ENCODE peak calls at places on chromosome 4, in nine cellular contexts. I is lower lobe of right lung; N is testis; Q is neural progenitor cell; P is A549; G is colonic mucosa; E is effector memory CD4-positive, alpha-beta T cell; S is mucosa of descending colon; A is mesendoderm. C is an unnamed sample. For H3K4me1, the result is how much of the 10 kb centered on the place peaks cover.

GRCh38 chr4:166169111-166169510 is 296.1 kb downstream of the TLL1 start:
- DNase-seq in I (no peak), N (no peak), Q (peak), P (peak), G (no peak), E (no peak), S (no peak), A (peak), C (no peak)

GRCh38 chr4:99803702-99804101 is 12.9 kb upstream of the DAPP1 start:
- DNase-seq in I (no peak), N (no peak), Q (no peak), P (no peak), G (no peak), E (no peak), S (no peak), A (no peak), C (no peak)

GRCh38 chr4:125833-126232 is 1.5 kb downstream of the ZNF718 start:
- DNase-seq in I (no peak), N (peak), Q (peak), P (no peak), G (no peak), E (no peak), S (no peak), A (peak), C (no peak)

GRCh38 chr4:104490096-104490769 is 4.5 kb downstream of the CXXC4 start:
- DNase-seq in I (no peak), N (peak), Q (peak), P (peak), G (peak), E (no peak), S (no peak), A (peak), C (no peak)

GRCh38 chr4:122978789-122979188 is 56.4 kb upstream of the NUDT6 start:
- DNase-seq in I (no peak), N (no peak), Q (no peak), P (no peak), G (no peak), E (no peak), S (no peak), A (no peak), C (no peak)

GRCh38 chr4:148776944-148777343 is 334.7 kb upstream of the NR3C2 start:
- DNase-seq in I (no peak), N (no peak), Q (no peak), P (no peak), G (no peak), E (no peak), S (no peak), A (peak), C (no peak)

GRCh38 chr4:26073886-26074560 is 160.0 kb downstream of the SMIM20 start:
- DNase-seq in I (no peak), N (no peak), Q (no peak), P (no peak), G (no peak), E (no peak), S (no peak), A (no peak), C (no peak)

GRCh38 chr4:65968873-65969272 is 298.6 kb upstream of the EPHA5 start:
- DNase-seq in I (no peak), N (no peak), Q (no peak), P (peak), G (no peak), E (no peak), S (no peak), A (no peak), C (no peak)

GRCh38 chr4:104592894-104593470 is 98.3 kb upstream of the CXXC4 start:
- DNase-seq in I (no peak), N (no peak), Q (peak), P (no peak), G (no peak), E (no peak), S (no peak), A (no peak), C (no peak)

GRCh38 chr4:152189451-152190179 is 346.3 kb downstream of the FBXW7 start:
- DNase-seq in I (no peak), N (no peak), Q (no peak), P (no peak), G (no peak), E (no peak), S (no peak), A (no peak), C (no peak)

GRCh38 chr4:182809417-182810102 is 107.6 kb downstream of the DCTD start:
- DNase-seq in I (no peak), N (no peak), Q (no peak), P (no peak), G (no peak), E (no peak), S (no peak), A (peak), C (no peak)

GRCh38 chr4:140250989-140251552 is 97.1 kb upstream of the MAML3 start:
- DNase-seq in I (no peak), N (no peak), Q (no peak), P (no peak), G (no peak), E (no peak), S (no peak), A (peak), C (no peak)

GRCh38 chr4:106738121-106738520 is 298.0 kb downstream of the DKK2 start:
- DNase-seq in I (no peak), N (no peak), Q (no peak), P (no peak), G (no peak), E (no peak), S (no peak), A (no peak), C (no peak)

GRCh38 chr4:5045099-5045498 is 6.2 kb upstream of the STK32B start:
- DNase-seq in I (no peak), N (no peak), Q (no peak), P (no peak), G (no peak), E (no peak), S (no peak), A (peak), C (peak)

GRCh38 chr4:127165971-127166370 is 466.8 kb upstream of the INTU start:
- DNase-seq in I (no peak), N (no peak), Q (no peak), P (no peak), G (no peak), E (no peak), S (no peak), A (no peak), C (no peak)

GRCh38 chr4:28654618-28655017 is 1794.0 kb downstream of the STIM2 start:
- DNase-seq in I (no peak), N (no peak), Q (no peak), P (no peak), G (no peak), E (no peak), S (no peak), A (no peak), C (no peak)

GRCh38 chr4:121873604-121874003 is 3.3 kb upstream of the BBS7 start:
- DNase-seq in I (no peak), N (no peak), Q (no peak), P (no peak), G (no peak), E (no peak), S (no peak), A (no peak), C (no peak)

GRCh38 chr4:130563185-130563890 is 1467.4 kb downstream of the C4orf33 start:
- DNase-seq in I (no peak), N (peak), Q (peak), P (peak), G (peak), E (no peak), S (no peak), A (peak), C (peak)

GRCh38 chr4:99821918-99822503 is 5.4 kb downstream of the DAPP1 start:
- DNase-seq in I (no peak), N (no peak), Q (no peak), P (no peak), G (no peak), E (no peak), S (no peak), A (no peak), C (no peak)

DNA sequence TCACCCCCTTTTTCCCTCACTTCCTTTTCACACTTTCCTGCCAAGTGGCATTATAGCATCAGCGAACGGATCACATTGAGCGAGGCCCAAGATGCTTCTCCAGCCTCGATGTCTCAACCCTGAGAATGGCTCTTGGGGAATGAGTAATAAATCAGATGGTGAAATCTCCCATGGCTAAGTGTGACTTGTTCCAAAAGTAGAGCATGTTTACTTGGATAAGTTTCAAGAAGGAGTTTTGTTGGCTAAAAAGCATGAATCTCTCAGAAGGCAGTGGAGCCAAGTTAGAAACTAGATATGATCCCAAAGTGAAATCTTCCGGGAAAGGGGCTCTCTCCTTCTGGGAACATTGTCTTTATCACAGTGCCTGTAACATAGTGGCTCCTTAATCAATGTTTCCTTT is 316.3 kb downstream of the CAMK2D start:
- DNase-seq in I (no peak), N (peak), Q (no peak), P (peak), G (peak), E (no peak), S (no peak), A (no peak), C (peak)
- H3K4me3 ChIP-seq in I (no peak), N (no peak), Q (no peak), P (no peak), G (no peak), E (no peak), S (no peak), A (no peak), C (no peak)

GRCh38 chr4:184420881-184421416 is 53.4 kb downstream of the IRF2 start:
- DNase-seq in I (no peak), N (no peak), Q (peak), P (no peak), G (no peak), E (no peak), S (no peak), A (peak), C (no peak)
- H3K4me1 ChIP-seq in I (half or more), N (under half), Q (under half), P (under half), G (under half), E (under half), S (under half), A (under half), C (under half)

GRCh38 chr4:176005766-176006165 is 59.9 kb upstream of the WDR17 start:
- DNase-seq in I (no peak), N (no peak), Q (no peak), P (no peak), G (no peak), E (no peak), S (no peak), A (peak), C (no peak)

GRCh38 chr4:176014583-176015108 is 51.0 kb upstream of the WDR17 start:
- DNase-seq in I (no peak), N (no peak), Q (no peak), P (no peak), G (no peak), E (no peak), S (no peak), A (no peak), C (no peak)

GRCh38 chr4:176009254-176009653 is 56.4 kb upstream of the WDR17 start:
- DNase-seq in I (no peak), N (no peak), Q (no peak), P (no peak), G (no peak), E (no peak), S (no peak), A (no peak), C (no peak)

GRCh38 chr4:176013466-176014247 is 52.0 kb upstream of the WDR17 start:
- DNase-seq in I (no peak), N (no peak), Q (no peak), P (no peak), G (no peak), E (no peak), S (no peak), A (no peak), C (no peak)

DNA sequence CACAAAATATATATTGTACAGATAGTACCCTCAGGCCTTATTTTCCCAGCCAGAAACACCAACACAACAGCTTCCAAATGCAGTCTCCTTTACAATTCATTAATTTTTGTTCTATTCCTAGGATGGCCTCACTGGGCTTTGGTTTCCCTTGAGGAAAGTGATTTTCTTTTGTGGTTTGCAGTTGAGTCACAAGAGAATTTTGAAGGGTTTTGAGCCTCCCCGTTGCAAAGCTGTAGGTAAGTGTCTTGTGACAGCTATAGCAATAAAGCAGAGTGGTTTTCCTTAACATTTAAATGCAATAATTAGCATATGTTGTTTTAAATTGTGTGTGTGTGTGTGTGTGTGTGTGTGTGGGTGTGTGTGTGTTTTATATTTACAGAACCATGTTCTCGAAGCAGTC is 54.1 kb upstream of the WDR17 start:
- DNase-seq in I (no peak), N (no peak), Q (no peak), P (no peak), G (no peak), E (no peak), S (no peak), A (no peak), C (no peak)
- H3K4me3 ChIP-seq in I (no peak), N (no peak), Q (no peak), P (no peak), G (no peak), E (no peak), S (no peak), A (no peak), C (no peak)

DNA sequence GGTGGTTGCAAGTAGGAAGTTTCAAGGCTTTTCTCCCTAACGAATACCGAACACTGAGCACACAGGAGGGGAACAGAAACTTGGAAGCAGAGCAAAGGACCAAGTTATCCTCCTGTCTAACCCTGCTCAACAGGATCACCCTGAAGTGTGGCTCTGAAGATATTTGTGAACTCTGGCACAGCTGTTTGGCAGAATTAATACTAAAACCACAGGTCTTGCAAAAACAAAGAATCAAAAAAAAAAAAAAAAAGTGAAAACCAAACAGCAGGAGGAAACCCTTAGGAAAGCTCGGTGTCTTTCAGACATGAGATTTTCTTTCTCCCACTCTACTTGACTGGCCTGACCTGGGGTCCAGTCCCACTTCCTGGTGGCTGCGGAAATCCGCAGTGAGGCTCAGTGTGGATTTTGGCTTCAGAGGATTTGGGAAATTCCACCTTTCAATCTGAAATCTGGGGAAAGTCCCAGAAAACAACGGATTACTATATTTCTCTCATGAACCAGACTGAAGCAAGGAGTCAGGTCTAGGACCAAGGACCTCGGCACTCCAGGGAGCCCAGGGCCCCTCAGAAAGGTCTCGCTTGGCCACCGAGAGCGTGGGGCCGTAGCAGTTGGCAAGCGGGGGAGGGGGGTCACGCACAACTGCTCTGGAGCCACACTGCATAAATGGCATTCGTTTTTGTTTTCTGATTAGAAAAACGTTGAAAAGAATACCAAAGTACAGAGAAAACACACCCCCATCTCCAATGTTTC is 867 bp downstream of the TIFA start:
- DNase-seq in I (peak), N (peak), Q (no peak), P (no peak), G (peak), E (peak), S (peak), A (no peak), C (no peak)
- H3K4me1 ChIP-seq in I (under half), N (under half), Q (under half), P (under half), G (under half), E (under half), S (under half), A (under half), C (under half)

DNA sequence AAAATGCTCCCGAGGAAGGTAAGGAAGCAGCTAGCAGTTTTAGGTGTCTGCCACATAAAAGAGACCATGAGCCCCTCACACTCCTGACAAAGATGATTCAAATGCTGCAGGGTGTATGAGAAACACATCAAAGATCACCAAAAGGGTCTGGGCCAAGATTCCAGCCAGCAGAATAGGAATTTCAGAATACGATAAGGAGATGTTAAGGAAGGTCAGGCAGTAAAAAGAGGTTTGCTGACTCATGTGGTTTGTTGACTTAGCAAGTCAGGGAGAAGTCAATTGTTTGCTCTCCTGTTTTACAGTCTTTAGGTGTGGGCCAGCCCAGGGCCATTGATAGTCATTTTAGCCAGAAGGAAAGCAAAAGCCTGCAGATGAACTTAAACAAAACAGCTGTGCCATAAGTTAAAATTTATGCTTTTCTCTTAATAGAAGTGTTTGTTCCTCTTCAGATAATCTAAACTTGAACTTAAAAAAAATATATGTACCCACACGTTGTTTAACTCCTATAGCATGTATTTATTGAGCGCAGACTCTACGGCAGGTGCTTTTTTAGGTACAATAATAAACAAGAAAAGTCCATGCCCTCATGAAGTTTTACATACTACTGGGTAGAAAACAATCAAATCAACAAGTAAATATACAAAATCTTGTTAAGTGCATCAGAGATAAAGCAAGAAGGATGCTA is 115.6 kb downstream of the CAMK2D start:
- DNase-seq in I (no peak), N (no peak), Q (peak), P (peak), G (peak), E (no peak), S (no peak), A (peak), C (no peak)
- H3K4me3 ChIP-seq in I (no peak), N (no peak), Q (no peak), P (no peak), G (no peak), E (no peak), S (no peak), A (no peak), C (no peak)

DNA sequence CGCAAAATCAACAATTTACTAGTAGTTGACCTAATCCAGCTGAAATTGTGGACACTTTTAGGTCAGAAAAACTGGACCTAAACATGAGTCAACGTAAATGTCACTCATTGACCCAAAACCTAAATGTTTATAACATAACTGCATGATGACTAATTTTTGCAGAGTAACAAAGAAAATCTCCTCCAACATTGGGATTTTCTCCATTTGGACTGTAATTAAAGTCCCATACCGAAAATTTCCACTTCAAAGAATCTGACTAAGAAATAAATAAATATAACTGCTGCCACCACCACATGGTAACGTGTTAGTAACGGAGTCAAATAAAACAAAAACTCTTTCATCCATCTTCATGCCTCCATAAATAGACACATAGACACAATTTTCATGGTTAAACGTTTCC is 1.9 kb downstream of the ADGRA3 start:
- DNase-seq in I (no peak), N (no peak), Q (no peak), P (peak), G (no peak), E (no peak), S (no peak), A (no peak), C (no peak)
- H3K4me1 ChIP-seq in I (under half), N (under half), Q (under half), P (under half), G (under half), E (under half), S (under half), A (under half), C (under half)

C was measured in tibial nerve.